ENCODE peak calls at places on chromosomes 3 and 15, in six cellular contexts. K is AG20443, X is NCI-H774, Z is endothelial cell, U is GM12878, H is cardiac septum. G is an unnamed sample.

GRCh38 chr3:13882876-13883275 is 3.0 kb upstream of the WNT7A start:
- DNase-seq in Z (no peak), U (no peak), K (no peak), X (no peak), H (peak; percentile 9), G (no peak)

GRCh38 chr3:127714866-127715265 is 42.1 kb downstream of the ABTB1 start:
- DNase-seq in U (no peak), Z (no peak), K (no peak), X (no peak), H (peak; percentile 67), G (no peak)

GRCh38 chr3:138082085-138082991 is 33.1 kb downstream of the DZIP1L start:
- DNase-seq in X (no peak), Z (no peak), U (peak; percentile 27), K (peak; percentile 85), H (no peak), G (no peak)

GRCh38 chr3:143827425-143827824 is 20.8 kb downstream of the SLC9A9 start:
- DNase-seq in X (no peak), H (no peak), K (no peak), Z (no peak), U (no peak), G (no peak)

GRCh38 chr3:120820748-120821147 is 78.2 kb downstream of the GTF2E1 start:
- DNase-seq in X (no peak), Z (no peak), H (no peak), K (no peak), U (no peak), G (no peak)

GRCh38 chr3:72537448-72537847 is 310.8 kb downstream of the SHQ1 start:
- DNase-seq in K (no peak), X (no peak), U (no peak), H (no peak), Z (no peak), G (no peak)

GRCh38 chr3:188206787-188207186 is 52.8 kb downstream of the LPP start:
- DNase-seq in X (no peak), H (no peak), Z (no peak), U (no peak), K (no peak), G (no peak)

GRCh38 chr15:79849789-79850188 is 47.0 kb downstream of the MTHFS start:
- DNase-seq in K (peak; percentile 68), X (no peak), U (no peak), H (no peak), Z (peak; percentile 58), G (peak; percentile 20)

GRCh38 chr3:377158-377561 is 180.6 kb downstream of the CHL1 start:
- DNase-seq in X (peak; percentile 21), K (no peak), H (no peak), U (no peak), Z (no peak), G (no peak)

GRCh38 chr3:5078151-5078550 is 43.9 kb upstream of the ARL8B start:
- DNase-seq in K (no peak), H (no peak), U (no peak), Z (no peak), X (no peak), G (no peak)

GRCh38 chr15:101118615-101119014 is 133.2 kb downstream of the CHSY1 start:
- DNase-seq in Z (no peak), K (no peak), H (no peak), X (no peak), U (no peak), G (no peak)

GRCh38 chr15:26477044-26477443 is 295.8 kb downstream of the GABRB3 start:
- DNase-seq in X (no peak), U (no peak), K (no peak), Z (no peak), H (no peak), G (no peak)

GRCh38 chr15:48557335-48557734 is 88.2 kb downstream of the FBN1 start:
- DNase-seq in U (no peak), Z (no peak), K (no peak), X (no peak), H (no peak), G (no peak)

GRCh38 chr15:70875001-70875782 is 17.0 kb downstream of the THAP10 start:
- DNase-seq in K (peak; percentile 66), Z (no peak), X (no peak), U (no peak), H (no peak), G (no peak)

GRCh38 chr15:33547876-33548275 is 237.1 kb downstream of the RYR3 start:
- DNase-seq in U (no peak), K (peak; percentile 45), Z (peak; percentile 82), X (no peak), H (no peak), G (no peak)

GRCh38 chr3:23490459-23490858 is 287.3 kb downstream of the UBE2E2 start:
- DNase-seq in K (peak; percentile 35), Z (no peak), X (no peak), U (no peak), H (no peak), G (no peak)

GRCh38 chr3:57029924-57030323 is 30.5 kb upstream of the SPATA12 start:
- DNase-seq in K (no peak), Z (no peak), X (no peak), U (no peak), H (no peak), G (no peak)

GRCh38 chr3:111949712-111950111 is 29.1 kb upstream of the ABHD10 start:
- DNase-seq in K (no peak), X (no peak), U (no peak), H (no peak), Z (no peak), G (no peak)

GRCh38 chr15:74889390-74889881 is 406 bp upstream of the MPI start:
- DNase-seq in X (no peak), H (no peak), U (no peak), K (peak; percentile 66), Z (peak; percentile 39), G (peak; percentile 27)

GRCh38 chr3:10286596-10287295 is 6.0 kb downstream of the GHRL start:
- DNase-seq in H (no peak), Z (no peak), U (no peak), K (peak; percentile 50), X (no peak), G (no peak)

GRCh38 chr15:97902140-97902780 is 58.2 kb upstream of the ARRDC4 start:
- DNase-seq in H (no peak), X (no peak), K (peak; percentile 84), U (no peak), Z (no peak), G (no peak)

GRCh38 chr15:34217587-34218225 is 7.1 kb upstream of the EMC4 start:
- DNase-seq in X (no peak), U (no peak), H (no peak), K (peak; percentile 34), Z (no peak), G (no peak)

GRCh38 chr15:41554401-41554800 is 4.6 kb upstream of the TYRO3 start:
- DNase-seq in U (no peak), H (no peak), K (no peak), X (no peak), Z (no peak), G (no peak)

GRCh38 chr3:23796518-23796917 is 9.2 kb upstream of the UBE2E1 start:
- DNase-seq in Z (no peak), H (no peak), K (no peak), X (no peak), U (no peak), G (no peak)

GRCh38 chr3:65597952-65598413 is 440.7 kb downstream of the MAGI1 start:
- DNase-seq in Z (no peak), U (no peak), K (peak; percentile 13), H (no peak), X (no peak), G (no peak)

G was measured in activated naive CD8-positive, alpha-beta T cell treated with anti-CD3 and anti-CD28 coated beads, Interleukin-2, amount 50 U/mL, for 24 hours.